ENCODE peak calls at places on chromosomes 13 and 19, in eight cellular contexts. L is tibial artery, U is BJ, N is body of pancreas, C is GM23338, A is right atrium auricular region, T is heart left ventricle, O is heart right ventricle. W is an unnamed sample.

GRCh38 chr13:29922281-29922821 is 71.9 kb upstream of the UBL3 start:
- DNase-seq in L (no peak), U (no peak), N (no peak), C (no peak), A (no peak), T (no peak), O (no peak), W (peak)

GRCh38 chr19:32599736-32600157 is 18.8 kb downstream of the PDCD5 start:
- DNase-seq in L (no peak), U (no peak), N (peak), C (peak), A (no peak), T (no peak), O (no peak), W (peak)

GRCh38 chr13:27923794-27924528 is 4.2 kb downstream of the PDX1 start:
- DNase-seq in L (no peak), U (no peak), N (peak), C (peak), A (no peak), T (no peak), O (no peak), W (no peak)

GRCh38 chr19:41705393-41706174 is 2.8 kb upstream of the CEACAM5 start:
- DNase-seq in L (peak), U (no peak), N (peak), C (peak), A (no peak), T (no peak), O (no peak), W (peak)

GRCh38 chr19:4446801-4447200 is 10.8 kb downstream of the UBXN6 start:
- DNase-seq in L (no peak), U (no peak), N (no peak), C (no peak), A (no peak), T (no peak), O (no peak), W (no peak)

GRCh38 chr19:3057275-3057714 is 5.0 kb downstream of the TLE5 start:
- DNase-seq in L (peak), U (no peak), N (peak), C (no peak), A (peak), T (peak), O (peak), W (peak)

GRCh38 chr13:95185851-95186250 is 115.4 kb downstream of the ABCC4 start:
- DNase-seq in L (peak), U (no peak), N (no peak), C (no peak), A (no peak), T (no peak), O (no peak), W (no peak)

GRCh38 chr13:75745387-75745786 is 109.3 kb downstream of the LMO7 start:
- DNase-seq in L (no peak), U (no peak), N (no peak), C (no peak), A (no peak), T (no peak), O (no peak), W (no peak)

GRCh38 chr19:30425885-30426838 is 54.0 kb downstream of the ZNF536 start:
- DNase-seq in L (no peak), U (no peak), N (no peak), C (no peak), A (peak), T (no peak), O (no peak), W (no peak)

DNA sequence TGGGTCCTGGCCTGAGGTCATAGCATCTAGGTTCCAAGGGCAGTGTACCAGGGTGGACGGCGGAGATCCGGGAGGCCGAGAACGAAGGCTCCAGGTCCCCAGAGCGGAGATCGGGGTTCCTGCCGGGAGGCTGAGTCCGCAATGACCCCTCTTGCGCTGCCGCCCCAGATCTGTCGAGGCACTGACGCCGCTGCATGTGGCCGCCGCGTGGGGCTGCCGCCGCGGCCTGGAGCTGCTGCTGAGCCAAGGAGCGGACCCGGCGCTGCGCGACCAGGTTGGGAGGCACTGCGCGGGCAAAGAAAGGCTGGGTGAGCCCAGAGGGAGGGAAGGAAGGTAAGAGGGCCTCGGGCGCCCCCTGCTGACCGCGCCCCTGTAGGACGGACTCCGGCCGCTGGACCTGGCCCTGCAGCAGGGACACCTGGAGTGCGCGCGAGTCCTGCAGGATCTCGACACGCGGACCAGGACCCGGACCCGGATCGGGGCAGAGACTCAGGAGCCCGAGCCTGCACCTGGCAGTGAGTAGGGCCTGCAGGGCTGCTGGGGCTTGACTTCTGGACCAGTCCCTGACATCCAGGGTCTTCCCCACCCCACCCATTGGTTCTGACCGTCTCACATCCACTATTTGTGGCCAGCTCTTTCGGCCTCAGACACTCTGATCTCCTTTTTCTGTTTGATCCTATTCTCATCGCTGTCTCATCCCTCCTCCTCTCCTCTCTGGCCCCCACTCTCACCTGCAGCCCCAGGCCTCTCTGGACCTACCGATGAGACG is 971 bp downstream of the ANKLE1 start:
- DNase-seq in L (peak), U (no peak), N (peak), C (peak), A (peak), T (peak), O (peak), W (peak)
- TF ChIP-seq CTCF in L (peak), U (peak), N (peak), C (peak), A (peak), T (peak), O (peak), W (peak)

GRCh38 chr19:53094749-53095575 is 8.3 kb downstream of the ZNF160 start:
- DNase-seq in L (no peak), U (no peak), N (no peak), C (peak), A (no peak), T (no peak), O (no peak), W (no peak)
- H3K4me3 ChIP-seq in L (no peak), U (no peak), N (no peak), C (peak), A (no peak), T (no peak), O (no peak), W (no peak)

DNA sequence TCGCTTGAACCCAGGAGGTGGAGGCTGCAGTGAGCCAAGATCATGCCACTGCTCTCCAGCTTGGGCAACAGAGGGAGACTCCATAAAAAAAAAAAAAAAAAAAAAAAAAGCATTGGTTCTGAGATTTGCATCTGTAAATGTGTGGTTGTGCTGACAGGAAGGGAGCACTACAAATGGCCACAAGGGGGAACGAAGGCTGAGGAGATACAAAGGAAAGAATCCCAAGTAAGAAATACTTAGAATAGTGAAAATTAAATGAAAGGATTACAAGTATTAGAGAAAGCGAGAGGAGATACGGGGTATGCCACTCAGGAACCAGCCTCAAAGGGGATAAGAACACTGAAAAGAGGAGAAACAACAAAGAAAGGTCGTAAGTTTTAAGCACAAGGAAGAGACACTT is 284.9 kb downstream of the KLF12 start:
- DNase-seq in L (no peak), U (no peak), N (no peak), C (peak), A (no peak), T (no peak), O (no peak), W (peak)
- TF ChIP-seq CTCF in L (peak), U (peak), N (no peak), C (peak), A (peak), T (no peak), O (peak), W (peak)

DNA sequence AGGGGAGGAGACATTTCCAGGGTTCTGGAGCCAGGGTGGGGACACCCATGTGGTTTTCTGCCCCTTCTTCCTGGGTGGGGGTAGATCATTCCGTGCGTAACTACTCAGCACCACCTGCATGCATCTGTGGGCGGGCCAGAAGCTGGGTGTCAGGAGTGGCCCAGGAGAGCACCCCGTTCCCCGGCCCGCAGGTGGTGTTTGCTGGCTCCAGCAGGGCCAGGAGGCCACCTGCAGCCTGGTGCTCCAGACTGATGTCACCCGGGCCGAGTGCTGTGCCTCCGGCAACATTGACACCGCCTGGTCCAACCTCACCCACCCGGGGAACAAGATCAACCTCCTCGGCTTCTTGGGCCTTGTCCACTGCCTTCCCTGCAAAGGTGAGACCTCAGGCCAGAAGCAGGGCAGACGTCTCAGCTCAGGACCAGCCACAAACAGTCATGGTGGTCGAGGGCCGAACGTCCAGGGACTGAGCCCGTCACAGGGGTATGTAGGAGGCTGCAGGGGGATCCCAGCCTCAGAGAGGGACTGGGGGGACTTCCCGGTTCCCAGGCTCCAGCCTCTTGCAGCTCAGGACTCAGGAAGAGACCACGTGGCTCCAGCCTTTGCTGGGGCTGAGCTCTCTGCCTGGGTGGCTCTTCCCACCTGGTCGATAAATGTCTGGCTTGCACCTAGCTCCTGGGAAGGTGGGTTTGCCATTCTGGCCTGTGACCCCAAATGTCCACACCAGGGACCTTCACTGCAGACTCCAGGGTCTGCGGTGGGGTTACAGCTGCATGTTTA is 1.6 kb downstream of the FSTL3 start:
- DNase-seq in L (no peak), U (no peak), N (peak), C (no peak), A (no peak), T (no peak), O (no peak), W (peak)
- H3K4me3 ChIP-seq in L (peak), U (peak), N (no peak), C (no peak), A (peak), T (peak), O (peak), W (peak)

GRCh38 chr19:861099-861755 is 1.8 kb downstream of the CFD start:
- DNase-seq in L (no peak), U (no peak), N (no peak), C (no peak), A (no peak), T (no peak), O (no peak), W (no peak)

GRCh38 chr19:860481-861098 is 1.1 kb downstream of the CFD start:
- DNase-seq in L (peak), U (no peak), N (peak), C (peak), A (peak), T (peak), O (peak), W (peak)

GRCh38 chr19:863305-863620 is 3.8 kb downstream of the CFD start:
- DNase-seq in L (no peak), U (no peak), N (no peak), C (no peak), A (no peak), T (no peak), O (no peak), W (no peak)

GRCh38 chr19:862529-863304 is 3.3 kb downstream of the CFD start:
- DNase-seq in L (peak), U (no peak), N (peak), C (peak), A (no peak), T (no peak), O (peak), W (peak)

DNA sequence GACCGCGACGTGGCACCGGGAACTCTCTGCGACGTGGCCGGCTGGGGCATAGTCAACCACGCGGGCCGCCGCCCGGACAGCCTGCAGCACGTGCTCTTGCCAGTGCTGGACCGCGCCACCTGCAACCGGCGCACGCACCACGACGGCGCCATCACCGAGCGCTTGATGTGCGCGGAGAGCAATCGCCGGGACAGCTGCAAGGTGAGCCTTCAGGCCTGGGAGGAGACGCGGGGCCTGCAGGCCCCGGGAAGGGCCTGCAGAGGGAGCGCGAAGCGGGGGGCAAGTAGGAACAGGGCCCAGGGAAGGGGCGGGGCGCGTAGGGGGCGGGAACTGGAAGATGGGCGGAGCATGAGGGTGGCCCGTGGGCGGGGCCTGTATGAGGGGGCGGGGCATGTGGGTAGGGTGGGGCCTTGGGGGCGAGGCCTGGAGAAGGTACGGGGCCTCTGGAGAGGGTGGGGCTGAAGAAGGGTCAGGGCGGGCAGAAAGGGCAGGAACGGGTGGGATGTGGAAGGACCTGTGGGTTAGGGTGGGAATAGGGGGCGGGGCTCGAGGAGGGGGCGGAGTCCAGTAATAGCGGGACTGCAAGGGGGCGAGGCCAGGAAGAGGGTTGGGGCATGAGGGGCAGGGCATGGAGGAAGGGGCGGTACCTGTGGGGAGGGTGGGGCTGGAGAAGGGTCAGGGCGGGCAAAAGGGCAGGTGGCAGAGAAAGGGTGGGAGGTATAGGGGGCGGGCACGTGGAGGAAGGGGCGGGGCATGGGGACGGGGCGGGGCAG is 2.5 kb downstream of the CFD start:
- DNase-seq in L (no peak), U (no peak), N (no peak), C (peak), A (no peak), T (no peak), O (peak), W (peak)
- TF ChIP-seq CTCF in L (no peak), U (peak), N (no peak), C (peak), A (no peak), T (no peak), O (no peak), W (peak)

DNA sequence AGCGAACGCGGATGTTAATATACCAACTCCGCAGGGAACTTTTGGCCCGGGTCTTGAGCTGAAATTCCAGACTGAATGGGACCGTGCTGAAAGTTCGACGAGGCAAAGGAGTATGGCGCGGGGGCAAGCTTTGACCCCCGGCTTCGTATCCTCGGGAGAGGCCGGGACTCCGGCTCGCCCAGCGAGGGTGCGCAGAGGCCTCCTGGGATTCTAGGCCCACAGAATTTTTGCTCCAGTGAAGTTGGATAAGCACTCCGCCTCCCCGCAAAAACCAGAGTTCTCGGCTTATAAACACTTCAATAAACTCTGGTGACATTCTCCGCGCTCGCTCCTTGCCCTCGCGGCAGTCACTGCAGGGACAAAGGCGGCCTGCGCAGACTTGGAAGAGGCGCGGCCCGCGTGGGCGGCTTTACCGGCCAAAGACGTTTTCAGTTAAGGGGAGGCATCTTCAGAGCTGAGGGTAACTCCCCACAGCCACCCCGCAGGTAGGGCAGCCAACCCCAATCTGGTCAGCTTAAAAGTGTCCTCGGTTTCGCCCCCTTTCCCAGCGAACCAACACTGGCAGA is 112.6 kb downstream of the KCNRG start:
- DNase-seq in L (no peak), U (no peak), N (no peak), C (peak), A (no peak), T (no peak), O (no peak), W (no peak)
- H3K4me3 ChIP-seq in L (peak), U (peak), N (no peak), C (peak), A (peak), T (peak), O (peak), W (peak)

DNA sequence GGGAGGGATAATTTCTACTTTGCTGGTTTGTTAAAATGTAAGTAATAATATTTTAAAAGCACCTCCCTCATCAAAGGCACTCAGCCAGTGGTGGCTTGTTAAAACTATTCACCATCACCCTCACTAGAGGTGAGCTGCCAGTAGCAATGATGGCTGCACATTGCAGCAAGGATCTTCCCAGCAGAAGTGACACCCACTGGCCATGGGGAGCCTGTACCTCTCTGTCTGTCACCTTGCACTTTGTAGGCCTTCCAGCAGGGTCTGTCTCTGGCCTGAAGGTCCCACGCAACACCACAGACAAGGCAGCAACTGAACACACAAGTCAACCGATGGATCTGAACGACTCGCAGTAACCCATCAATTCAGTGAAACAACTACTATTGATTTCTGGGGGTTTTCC is 47.3 kb upstream of the C13orf42 start:
- DNase-seq in L (no peak), U (no peak), N (no peak), C (no peak), A (no peak), T (no peak), O (no peak), W (no peak)
- TF ChIP-seq CTCF in L (no peak), U (no peak), N (no peak), C (no peak), A (no peak), T (no peak), O (no peak), W (no peak)

DNA sequence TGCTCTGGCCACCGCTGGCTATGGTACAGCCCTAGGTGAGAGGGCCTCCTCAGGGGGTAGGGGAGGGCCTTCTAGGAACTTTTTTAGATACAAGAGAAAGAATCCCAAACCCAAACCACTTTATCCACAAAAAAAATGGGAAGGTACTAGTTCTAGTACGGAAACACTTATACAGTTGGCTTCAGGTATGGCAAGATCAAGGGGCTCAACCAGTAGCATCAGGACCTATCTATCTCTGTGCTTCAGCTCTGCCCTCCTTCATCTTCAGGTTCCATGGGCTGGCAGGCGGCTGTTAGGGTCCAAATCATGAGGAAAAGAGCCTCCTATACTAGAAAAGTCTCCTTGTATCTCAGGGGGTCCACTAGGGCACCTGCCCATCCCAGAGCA is 1.8 kb downstream of the MRI1 start:
- DNase-seq in L (no peak), U (no peak), N (no peak), C (no peak), A (no peak), T (no peak), O (no peak), W (no peak)
- H3K4me3 ChIP-seq in L (no peak), U (no peak), N (no peak), C (no peak), A (no peak), T (no peak), O (no peak), W (no peak)

W was measured in epithelial cell of esophagus.